ENCODE peak calls at places on chromosomes 4 and X, in eight cellular contexts. V is cardiac muscle cell, J is hepatocyte, Y is PC-3, L is IMR-90, X is pancreas, T is coronary artery, E is fibroblast of lung. H is an unnamed sample.

GRCh38 chr4:9921326-9921725 is 100.0 kb downstream of the SLC2A9 start:
- DNase-seq in Y (no peak), J (no peak), L (no peak), V (no peak), E (no peak), T (no peak), X (no peak), H (no peak)

GRCh38 chr4:86032476-86033022 is 327.3 kb downstream of the MAPK10 start:
- DNase-seq in L (peak; percentile 83), Y (peak; percentile 69), J (peak; percentile 63), E (peak; percentile 96), T (peak; percentile 72), V (peak; percentile 94), X (no peak), H (no peak)

GRCh38 chr4:132504438-132504837 is 644.7 kb upstream of the PCDH10 start:
- DNase-seq in Y (peak; percentile 51), V (no peak), L (no peak), T (no peak), X (no peak), E (peak; percentile 39), J (no peak), H (no peak)

GRCh38 chr4:139555705-139556070 is 331 bp downstream of the SETD7 start:
- DNase-seq in E (no peak), V (no peak), L (no peak), T (peak; percentile 77), X (no peak), J (peak; percentile 58), Y (no peak), H (peak; percentile 57)

GRCh38 chr4:37157403-37158167 is 87.0 kb upstream of the NWD2 start:
- DNase-seq in X (no peak), E (no peak), T (no peak), L (no peak), J (peak; percentile 43), V (no peak), Y (no peak), H (no peak)

GRCh38 chr4:7108046-7108625 is 40.3 kb upstream of the GRPEL1 start:
- DNase-seq in J (no peak), Y (no peak), V (no peak), T (no peak), X (peak; percentile 41), L (no peak), E (no peak), H (no peak)

GRCh38 chr4:186852078-186852420 is 128.4 kb upstream of the FAT1 start:
- DNase-seq in J (peak; percentile 44), X (no peak), E (no peak), Y (no peak), T (no peak), V (no peak), L (no peak), H (no peak)

GRCh38 chrX:38891641-38892413 is 90.6 kb downstream of the MID1IP1 start:
- DNase-seq in X (no peak), J (no peak), Y (no peak), T (no peak), L (peak; percentile 75), E (peak; percentile 51), V (no peak), H (no peak)

GRCh38 chr4:37758226-37758625 is 68.3 kb upstream of the PGM2 start:
- DNase-seq in J (peak; percentile 35), X (no peak), E (peak; percentile 59), L (peak; percentile 41), T (no peak), V (peak; percentile 97), Y (no peak), H (no peak)

GRCh38 chr4:73613130-73613529 is 7.1 kb downstream of the RASSF6 start:
- DNase-seq in J (no peak), V (no peak), L (no peak), T (no peak), Y (peak; percentile 88), X (no peak), E (no peak), H (no peak)

GRCh38 chr4:7005571-7005970 is 37.6 kb upstream of the TADA2B start:
- DNase-seq in V (no peak), T (no peak), Y (no peak), L (no peak), X (no peak), J (no peak), E (no peak), H (no peak)

GRCh38 chr4:150722908-150723362 is 141.0 kb downstream of the MAB21L2 start:
- DNase-seq in Y (peak; percentile 2), J (peak; percentile 75), L (no peak), E (no peak), X (peak; percentile 78), V (peak; percentile 90), T (peak; percentile 93), H (peak; percentile 88)

GRCh38 chr4:54082168-54082567 is 17.8 kb upstream of the CHIC2 start:
- DNase-seq in T (peak; percentile 72), E (peak; percentile 98), L (peak; percentile 100), J (peak; percentile 84), V (peak; percentile 98), Y (peak; percentile 100), X (no peak), H (no peak)

GRCh38 chr4:97720869-97721432 is 422.3 kb downstream of the STPG2 start:
- DNase-seq in Y (peak; percentile 65), J (peak; percentile 28), X (no peak), V (peak; percentile 69), L (no peak), E (peak; percentile 25), T (no peak), H (no peak)
- TF ChIP-seq CTCF in Y (peak; percentile 64), J (peak; percentile 55), X (no peak), V (peak; percentile 34), L (no peak), E (no peak), T (no peak), H (peak; percentile 52)

DNA sequence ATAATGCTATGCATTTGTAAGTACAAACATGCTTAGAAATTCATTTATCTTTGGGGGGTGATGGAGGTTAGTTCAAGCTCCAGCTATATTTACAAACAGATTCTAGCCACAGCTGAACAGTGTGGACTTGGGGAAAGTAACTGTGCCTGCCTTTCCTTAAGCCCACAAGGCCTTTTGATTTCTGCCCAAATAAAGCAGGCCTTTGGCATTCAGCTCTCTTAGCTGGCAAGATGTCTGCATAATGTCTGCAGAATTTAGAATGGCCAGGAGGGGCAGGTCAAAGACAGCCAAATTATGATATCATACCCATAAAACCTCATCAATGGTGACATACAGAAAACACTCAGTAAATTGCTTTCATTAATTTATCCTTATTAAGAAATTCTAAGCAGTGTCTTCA is 538.6 kb upstream of the NR3C2 start:
- DNase-seq in X (no peak), J (no peak), T (no peak), Y (no peak), L (no peak), V (no peak), E (no peak), H (no peak)
- H3K27ac ChIP-seq in X (no peak overlapping the region), J (no peak overlapping the region), T (no peak overlapping the region), Y (no peak overlapping the region), L (no peak overlapping the region), V (no peak overlapping the region), E (no peak overlapping the region), H (no peak overlapping the region)

GRCh38 chrX:6959006-6959405 is 188.5 kb upstream of the STS start:
- DNase-seq in E (no peak), J (no peak), Y (no peak), X (no peak), T (no peak), V (no peak), L (no peak), H (no peak)
- TF ChIP-seq CTCF in E (no peak), J (no peak), Y (no peak), X (no peak), T (no peak), V (no peak), L (no peak), H (no peak)

GRCh38 chrX:70455366-70456202 is 10.9 kb downstream of the DLG3 start:
- DNase-seq in V (no peak), E (no peak), T (no peak), X (peak; percentile 59), J (peak; percentile 50), Y (peak; percentile 46), L (no peak), H (no peak)

GRCh38 chrX:70452143-70452733 is 7.6 kb downstream of the DLG3 start:
- DNase-seq in E (peak; percentile 21), T (no peak), Y (peak; percentile 63), V (peak; percentile 58), X (peak; percentile 76), J (peak; percentile 61), L (peak; percentile 17), H (peak; percentile 37)

GRCh38 chrX:70453024-70453618 is 8.5 kb downstream of the DLG3 start:
- DNase-seq in V (no peak), X (no peak), L (no peak), J (no peak), E (no peak), Y (no peak), T (no peak), H (no peak)

GRCh38 chrX:70454441-70455365 is 10.1 kb downstream of the DLG3 start:
- DNase-seq in L (peak; percentile 53), E (peak; percentile 43), J (peak; percentile 89), X (peak; percentile 87), V (peak; percentile 75), T (no peak), Y (peak; percentile 93), H (peak; percentile 71)

DNA sequence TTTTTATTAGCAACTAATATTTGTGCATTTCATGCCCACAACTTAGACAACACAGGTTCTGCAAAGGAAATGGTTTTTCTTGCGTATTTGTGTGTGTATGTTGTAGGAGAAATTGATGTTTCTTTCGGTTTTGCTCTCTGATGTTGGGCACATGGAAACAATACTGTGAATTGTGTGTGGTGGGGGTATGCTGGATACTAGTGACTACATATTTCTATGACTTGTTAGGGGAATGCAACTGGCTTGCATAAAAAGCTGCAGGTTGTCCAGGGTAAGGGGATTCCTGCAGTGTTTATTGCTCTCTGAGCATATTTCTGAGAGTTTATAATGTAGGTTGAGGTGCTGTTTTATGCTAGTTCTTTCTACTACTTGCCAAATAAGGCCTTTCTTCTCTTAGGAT is 11.6 kb downstream of the DLG3 start:
- DNase-seq in T (no peak), E (no peak), Y (no peak), X (no peak), L (no peak), J (no peak), V (no peak), H (no peak)
- H3K27ac ChIP-seq in T (no peak overlapping the region), E (no peak overlapping the region), Y (peak overlapping the region; percentile 89), X (peak overlapping the region; percentile 93), L (no peak overlapping the region), J (peak overlapping the region; percentile 96), V (peak overlapping the region; percentile 89), H (peak overlapping the region; percentile 87)

DNA sequence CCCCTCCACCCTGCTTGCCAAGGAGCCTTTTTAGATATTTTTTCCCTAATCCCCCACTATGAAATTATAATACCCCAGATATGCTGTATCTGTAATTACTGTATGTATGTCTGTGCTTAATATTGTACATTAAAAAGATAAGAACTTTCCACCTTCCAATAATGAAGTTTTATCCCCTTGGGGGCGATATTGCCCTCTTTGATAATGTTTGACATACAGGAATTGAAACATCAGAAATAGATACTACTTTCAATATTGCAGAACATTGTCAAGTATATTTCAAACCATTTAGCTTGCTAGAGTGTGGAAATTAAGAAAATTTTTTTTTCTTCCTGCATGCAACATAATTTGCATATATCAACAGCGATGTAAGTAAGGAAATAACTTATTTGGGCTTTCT is 58.9 kb downstream of the NAF1 start:
- DNase-seq in V (peak; percentile 33), T (no peak), E (peak; percentile 10), X (no peak), L (peak; percentile 46), J (no peak), Y (peak; percentile 30), H (no peak)
- TF ChIP-seq CTCF in V (peak; percentile 23), T (no peak), E (peak; percentile 22), X (peak; percentile 17), L (peak; percentile 54), J (peak; percentile 31), Y (peak; percentile 48), H (no peak)

H was measured in left ventricle myocardium inferior.